ENCODE peak calls at places on chromosomes 13 and 19, in six cellular contexts. R is cerebellar nuclear complex, Y is iris pigment epithelial cell, V is caudate nucleus, E is hepatic stellate cell, G is left colon. X is an unnamed sample.

GRCh38 chr13:48094404-48094780 is 512 bp downstream of the MED4 start:
- DNase-seq in R (no peak), Y (peak; percentile 16), V (no peak), E (no peak), G (no peak), X (peak; percentile 1)

GRCh38 chr13:109795021-109795420 is 8.6 kb upstream of the IRS2 start:
- DNase-seq in R (no peak), Y (no peak), V (no peak), E (no peak), G (no peak), X (no peak)

GRCh38 chr19:5355076-5355475 is 14.5 kb upstream of the PTPRS start:
- DNase-seq in R (no peak), Y (no peak), V (no peak), E (no peak), G (no peak), X (no peak)

GRCh38 chr13:114106991-114107685 is 25.3 kb downstream of the RASA3 start:
- DNase-seq in R (no peak), Y (no peak), V (no peak), E (no peak), G (peak; percentile 2), X (no peak)

GRCh38 chr19:54248016-54248601 is 5.5 kb upstream of the LILRA6 start:
- DNase-seq in R (no peak), Y (peak; percentile 43), V (no peak), E (no peak), G (no peak), X (no peak)

GRCh38 chr13:101408992-101409656 is 7.2 kb downstream of the NALCN start:
- DNase-seq in R (no peak), Y (no peak), V (no peak), E (no peak), G (no peak), X (no peak)

GRCh38 chr13:113410472-113411201 is 42.7 kb downstream of the ADPRHL1 start:
- DNase-seq in R (no peak), Y (peak; percentile 49), V (no peak), E (peak; percentile 95), G (peak; percentile 29), X (peak; percentile 83)

GRCh38 chr19:18089726-18090125 is 3.0 kb upstream of the IL12RB1 start:
- DNase-seq in R (no peak), Y (no peak), V (peak; percentile 91), E (no peak), G (no peak), X (no peak)

GRCh38 chr19:42028304-42029216 is 34.5 kb upstream of the ATP1A3 start:
- DNase-seq in R (no peak), Y (no peak), V (no peak), E (no peak), G (peak; percentile 7), X (no peak)

GRCh38 chr19:19860756-19861390 is 4.8 kb upstream of the ZNF253 start:
- DNase-seq in R (no peak), Y (peak; percentile 53), V (peak; percentile 40), E (no peak), G (peak; percentile 30), X (no peak)

GRCh38 chr19:7852851-7853759 is 21.1 kb downstream of the PRR36 start:
- DNase-seq in R (peak; percentile 11), Y (peak; percentile 48), V (peak; percentile 41), E (peak; percentile 89), G (peak; percentile 91), X (no peak)

GRCh38 chr19:47805313-47805712 is 962 bp upstream of the TPRX1 start:
- DNase-seq in R (no peak), Y (no peak), V (no peak), E (no peak), G (no peak), X (no peak)

X was measured in astrocyte.